ENCODE peak calls at places on chromosomes 3 and 15, in nine cellular contexts. U is BE2C, X is PC-9, N is GM12892, E is T-helper 2 cell, V is PC-3, J is Karpas-422, O is memory B cell, D is psoas muscle. P is an unnamed sample.

GRCh38 chr3:188220988-188221818 is 67.2 kb downstream of the LPP start:
- DNase-seq in U (no peak), X (no peak), N (no peak), E (no peak), V (peak; percentile 31), J (no peak), O (no peak), D (peak; percentile 80), P (no peak)

GRCh38 chr15:84671211-84671610 is 13.2 kb upstream of the NMB start:
- DNase-seq in U (no peak), X (no peak), N (no peak), E (no peak), V (no peak), J (no peak), O (no peak), D (no peak), P (no peak)

GRCh38 chr3:8869613-8870012 is 93.7 kb downstream of the RAD18 start:
- DNase-seq in U (no peak), X (peak; percentile 70), N (no peak), E (no peak), V (peak; percentile 99), J (no peak), O (no peak), D (no peak), P (no peak)

GRCh38 chr3:194178128-194178527 is 42.2 kb downstream of the HES1 start:
- DNase-seq in U (no peak), X (no peak), N (no peak), E (no peak), V (no peak), J (no peak), O (no peak), D (no peak), P (no peak)

GRCh38 chr15:71049706-71050422 is 65.4 kb upstream of the THSD4 start:
- DNase-seq in U (no peak), X (no peak), N (no peak), E (no peak), V (peak; percentile 71), J (no peak), O (no peak), D (no peak), P (no peak)

GRCh38 chr3:58497074-58497473 is 5.2 kb downstream of the KCTD6 start:
- DNase-seq in U (no peak), X (no peak), N (no peak), E (no peak), V (no peak), J (peak; percentile 80), O (no peak), D (no peak), P (no peak)

GRCh38 chr3:50575372-50575771 is 6.0 kb downstream of the HEMK1 start:
- DNase-seq in U (no peak), X (peak; percentile 37), N (no peak), E (no peak), V (no peak), J (no peak), O (no peak), D (no peak), P (no peak)

GRCh38 chr3:139811331-139811730 is 123.7 kb upstream of the CLSTN2 start:
- DNase-seq in U (no peak), X (no peak), N (no peak), E (no peak), V (no peak), J (no peak), O (no peak), D (no peak), P (no peak)

GRCh38 chr3:1235526-1236120 is 142.8 kb downstream of the CNTN6 start:
- DNase-seq in U (peak; percentile 26), X (no peak), N (no peak), E (no peak), V (no peak), J (no peak), O (no peak), D (no peak), P (no peak)

GRCh38 chr3:144968951-144969350 is 997.3 kb downstream of the DIPK2A start:
- DNase-seq in U (no peak), X (no peak), N (no peak), E (no peak), V (no peak), J (no peak), O (no peak), D (no peak), P (no peak)

GRCh38 chr15:87349181-87349580 is 907.4 kb downstream of the NTRK3 start:
- DNase-seq in U (peak; percentile 15), X (no peak), N (no peak), E (no peak), V (peak; percentile 5), J (no peak), O (no peak), D (no peak), P (no peak)

GRCh38 chr3:138833908-138834358 is 795 bp downstream of the PIK3CB start:
- DNase-seq in U (no peak), X (no peak), N (no peak), E (no peak), V (no peak), J (peak; percentile 53), O (no peak), D (peak; percentile 41), P (no peak)

GRCh38 chr3:16290007-16290826 is 25.2 kb downstream of the OXNAD1 start:
- DNase-seq in U (peak; percentile 37), X (peak; percentile 26), N (no peak), E (no peak), V (peak; percentile 73), J (peak; percentile 85), O (peak; percentile 27), D (no peak), P (no peak)

GRCh38 chr3:44942202-44942921 is 33.6 kb downstream of the ZDHHC3 start:
- DNase-seq in U (no peak), X (no peak), N (no peak), E (no peak), V (peak; percentile 81), J (no peak), O (no peak), D (no peak), P (no peak)

GRCh38 chr3:37465174-37465573 is 290.8 kb upstream of the LRRFIP2 start:
- DNase-seq in U (no peak), X (no peak), N (no peak), E (no peak), V (no peak), J (no peak), O (no peak), D (no peak), P (no peak)

GRCh38 chr3:170585008-170585936 is 603 bp downstream of the SLC7A14 start:
- DNase-seq in U (peak; percentile 46), X (no peak), N (no peak), E (no peak), V (no peak), J (no peak), O (no peak), D (no peak), P (peak; percentile 34)

GRCh38 chr3:185280572-185281365 is 26.9 kb upstream of the EHHADH start:
- DNase-seq in U (peak; percentile 15), X (no peak), N (no peak), E (no peak), V (peak; percentile 82), J (peak; percentile 77), O (no peak), D (no peak), P (peak; percentile 38)

GRCh38 chr15:48388017-48388936 is 57.0 kb downstream of the DUT start:
- DNase-seq in U (no peak), X (no peak), N (no peak), E (no peak), V (no peak), J (no peak), O (no peak), D (no peak), P (no peak)

GRCh38 chr3:142209655-142210054 is 15.7 kb downstream of the GK5 start:
- DNase-seq in U (peak; percentile 65), X (no peak), N (no peak), E (no peak), V (peak; percentile 17), J (no peak), O (no peak), D (no peak), P (no peak)

GRCh38 chr15:41919201-41919820 is 25.5 kb upstream of the SPTBN5 start:
- DNase-seq in U (no peak), X (no peak), N (no peak), E (no peak), V (no peak), J (no peak), O (no peak), D (no peak), P (no peak)

GRCh38 chr3:141286856-141287255 is 55.2 kb downstream of the PXYLP1 start:
- DNase-seq in U (no peak), X (no peak), N (no peak), E (no peak), V (no peak), J (no peak), O (no peak), D (no peak), P (no peak)

GRCh38 chr15:67816668-67817067 is 8.6 kb upstream of the SKOR1 start:
- DNase-seq in U (no peak), X (no peak), N (no peak), E (no peak), V (no peak), J (no peak), O (no peak), D (no peak), P (no peak)

GRCh38 chr15:91549581-91549980 is 303.9 kb upstream of the SLCO3A1 start:
- DNase-seq in U (no peak), X (no peak), N (no peak), E (no peak), V (no peak), J (no peak), O (no peak), D (no peak), P (no peak)

GRCh38 chr15:92393287-92393993 is at the start of gene ST8SIA2:
- DNase-seq in U (peak; percentile 75), X (no peak), N (no peak), E (no peak), V (no peak), J (no peak), O (no peak), D (peak; percentile 31), P (peak; percentile 63)

GRCh38 chr3:155712008-155712407 is 32.9 kb downstream of the PLCH1 start:
- DNase-seq in U (no peak), X (no peak), N (no peak), E (no peak), V (no peak), J (peak; percentile 32), O (no peak), D (no peak), P (no peak)

P was measured in D721Med.